ENCODE peak calls at places on chromosomes 1 and 21, in ten cellular contexts. V, E, Y, P, M, S, T, N, C and U are unnamed samples.

GRCh38 chr1:158686430-158687009 is at the start of gene SPTA1:
- DNase-seq in V (no peak), E (no peak), Y (no peak), P (no peak), M (no peak), S (no peak), T (peak; percentile 52), N (no peak), C (no peak), U (peak; percentile 40)

GRCh38 chr1:212782422-212783154 is 9.0 kb downstream of the NSL1 start:
- DNase-seq in V (no peak), E (no peak), Y (no peak), P (no peak), M (no peak), S (no peak), T (peak; percentile 54), N (no peak), C (no peak), U (peak; percentile 44)

GRCh38 chr1:54153548-54154439 is 994 bp upstream of the CDCP2 start:
- DNase-seq in V (no peak), E (peak; percentile 59), Y (no peak), P (peak; percentile 68), M (no peak), S (no peak), T (peak; percentile 84), N (peak; percentile 55), C (no peak), U (peak; percentile 80)

GRCh38 chr1:40199126-40199525 is 37.9 kb downstream of the RLF start:
- DNase-seq in V (no peak), E (no peak), Y (no peak), P (no peak), M (no peak), S (no peak), T (no peak), N (no peak), C (no peak), U (no peak)

GRCh38 chr1:100455478-100456072 is 82.4 kb upstream of the GPR88 start:
- DNase-seq in V (peak; percentile 23), E (no peak), Y (no peak), P (no peak), M (no peak), S (no peak), T (peak; percentile 25), N (no peak), C (no peak), U (peak; percentile 12)

GRCh38 chr1:209576392-209576791 is 7.1 kb upstream of the CAMK1G start:
- DNase-seq in V (peak; percentile 40), E (peak; percentile 12), Y (no peak), P (no peak), M (no peak), S (no peak), T (no peak), N (no peak), C (no peak), U (no peak)

GRCh38 chr21:43733529-43734071 is 14.7 kb downstream of the PDXK start:
- DNase-seq in V (no peak), E (no peak), Y (no peak), P (no peak), M (no peak), S (no peak), T (peak; percentile 60), N (peak; percentile 54), C (no peak), U (peak; percentile 54)

GRCh38 chr1:242770366-242770765 is 245.9 kb upstream of the PLD5 start:
- DNase-seq in V (no peak), E (no peak), Y (no peak), P (no peak), M (no peak), S (no peak), T (no peak), N (no peak), C (no peak), U (no peak)

GRCh38 chr1:234885601-234886000 is 243.0 kb downstream of the TOMM20 start:
- DNase-seq in V (no peak), E (peak; percentile 94), Y (no peak), P (no peak), M (no peak), S (peak; percentile 47), T (no peak), N (no peak), C (no peak), U (peak; percentile 70)

GRCh38 chr1:44531785-44532566 is 126.9 kb downstream of the RNF220 start:
- DNase-seq in V (peak; percentile 37), E (no peak), Y (peak; percentile 24), P (no peak), M (no peak), S (no peak), T (peak; percentile 14), N (no peak), C (no peak), U (peak; percentile 43)

GRCh38 chr1:85224734-85225623 is 24.2 kb upstream of the SYDE2 start:
- DNase-seq in V (peak; percentile 81), E (peak; percentile 36), Y (no peak), P (peak; percentile 83), M (no peak), S (no peak), T (no peak), N (peak; percentile 65), C (peak; percentile 59), U (peak; percentile 78)
- H3K4me3 ChIP-seq in V (peak overlapping the region; percentile 8), E (no peak overlapping the region), Y (no peak overlapping the region), P (no peak overlapping the region), M (no peak overlapping the region), S (no peak overlapping the region), T (no peak overlapping the region), N (no peak overlapping the region), C (no peak overlapping the region), U (no peak overlapping the region)

GRCh38 chr1:237041795-237042466 is at the start of gene RYR2:
- DNase-seq in V (peak; percentile 88), E (peak; percentile 81), Y (peak; percentile 18), P (no peak), M (no peak), S (peak; percentile 55), T (peak; percentile 32), N (peak; percentile 38), C (no peak), U (no peak)
- H3K4me3 ChIP-seq in V (peak within 1 kb of the TSS; percentile 94), E (peak within 1 kb of the TSS; percentile 73), Y (no peak within 1 kb of the TSS), P (peak within 1 kb of the TSS; percentile 57), M (no peak within 1 kb of the TSS), S (peak within 1 kb of the TSS; percentile 68), T (no peak within 1 kb of the TSS), N (peak within 1 kb of the TSS; percentile 42), C (no peak within 1 kb of the TSS), U (no peak within 1 kb of the TSS)

GRCh38 chr21:45108808-45109800 is 34.7 kb downstream of the ADARB1 start:
- DNase-seq in V (no peak), E (no peak), Y (no peak), P (no peak), M (no peak), S (no peak), T (no peak), N (no peak), C (no peak), U (no peak)
- H3K4me3 ChIP-seq in V (no peak overlapping the region), E (no peak overlapping the region), Y (peak overlapping the region; percentile 29), P (peak overlapping the region; percentile 9), M (peak overlapping the region; percentile 51), S (no peak overlapping the region), T (no peak overlapping the region), N (no peak overlapping the region), C (no peak overlapping the region), U (no peak overlapping the region)

GRCh38 chr1:161119379-161120061 is 1.6 kb downstream of the NIT1 start:
- DNase-seq in V (peak; percentile 43), E (peak; percentile 41), Y (peak; percentile 36), P (peak; percentile 32), M (no peak), S (no peak), T (peak; percentile 83), N (no peak), C (no peak), U (peak; percentile 84)
- H3K4me3 ChIP-seq in V (no peak overlapping the region), E (no peak overlapping the region), Y (peak overlapping the region; percentile 80), P (peak overlapping the region; percentile 70), M (no peak overlapping the region), S (no peak overlapping the region), T (no peak overlapping the region), N (no peak overlapping the region), C (no peak overlapping the region), U (peak overlapping the region; percentile 88)

DNA sequence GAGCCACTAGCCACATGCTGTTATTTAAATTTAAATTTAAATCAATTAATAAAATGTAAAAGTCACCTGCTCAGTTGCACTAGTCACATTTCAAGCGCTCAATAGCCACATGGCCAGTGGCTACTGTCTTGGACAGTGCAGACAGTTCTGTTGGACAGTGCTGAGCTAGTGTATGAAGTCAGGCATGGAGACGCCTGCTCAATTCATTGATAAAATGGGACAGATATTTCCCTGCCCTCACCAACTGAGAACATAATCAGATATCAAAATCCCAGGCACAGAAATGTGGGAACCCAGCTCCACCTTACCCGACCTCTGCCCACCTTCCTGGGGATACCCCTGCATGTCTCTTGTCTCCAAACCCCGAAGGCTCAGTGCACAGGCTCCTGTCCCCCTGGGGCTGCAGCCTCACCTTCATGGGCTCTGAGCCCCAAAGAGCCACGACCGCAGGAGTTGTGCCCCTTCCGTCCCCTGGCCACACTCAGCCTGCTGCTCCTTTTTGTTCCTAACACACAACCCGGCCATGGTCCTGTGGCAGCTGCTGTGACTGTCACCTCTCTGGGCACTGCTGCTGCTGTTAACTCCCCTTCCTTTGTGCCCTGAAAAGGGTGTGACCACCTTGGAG is 63.5 kb downstream of the TCP10L start:
- DNase-seq in V (no peak), E (no peak), Y (no peak), P (no peak), M (no peak), S (no peak), T (no peak), N (no peak), C (no peak), U (no peak)
- H3K4me3 ChIP-seq in V (no peak overlapping the region), E (no peak overlapping the region), Y (no peak overlapping the region), P (no peak overlapping the region), M (no peak overlapping the region), S (no peak overlapping the region), T (no peak overlapping the region), N (no peak overlapping the region), C (no peak overlapping the region), U (no peak overlapping the region)